ENCODE peak calls at places on chromosomes 12 and 14, in six cellular contexts. E is activated T-cell treated with anti-CD3 and anti-CD28 coated beads, Interleukin-2, amount 50 U/mL, for 72 hours; K is EH; Z is GM18507; D is NCI-H2081; V is left kidney. W is an unnamed sample.
A peak's percentile ranks its signal among the peaks of the same experiment; 100 is the strongest.

GRCh38 chr12:96454396-96454795 is 35.0 kb upstream of the CFAP54 start:
- DNase-seq in E (no peak), K (no peak), Z (no peak), D (no peak), V (no peak), W (no peak)

GRCh38 chr12:15273896-15274295 is 48.4 kb upstream of the PTPRO start:
- DNase-seq in E (no peak), K (no peak), Z (no peak), D (no peak), V (no peak), W (no peak)

GRCh38 chr14:105119410-105120025 is 49.1 kb downstream of the JAG2 start:
- DNase-seq in E (no peak), K (no peak), Z (no peak), D (no peak), V (no peak), W (no peak)

GRCh38 chr14:105945891-105946290 is 419.5 kb downstream of the TMEM121 start:
- DNase-seq in E (peak; percentile 46), K (no peak), Z (no peak), D (no peak), V (no peak), W (no peak)

GRCh38 chr12:24643120-24644119 is 305.5 kb downstream of the BCAT1 start:
- DNase-seq in E (no peak), K (no peak), Z (no peak), D (no peak), V (no peak), W (no peak)

GRCh38 chr12:65567820-65568219 is 256.5 kb upstream of the HMGA2 start:
- DNase-seq in E (no peak), K (no peak), Z (no peak), D (peak; percentile 57), V (no peak), W (no peak)

GRCh38 chr12:116508145-116509121 is 50.7 kb upstream of the MAP1LC3B2 start:
- DNase-seq in E (peak; percentile 51), K (peak; percentile 32), Z (no peak), D (no peak), V (peak; percentile 90), W (no peak)

GRCh38 chr12:79778802-79779201 is 88.0 kb upstream of the PAWR start:
- DNase-seq in E (no peak), K (peak; percentile 36), Z (no peak), D (peak; percentile 77), V (no peak), W (no peak)

GRCh38 chr14:94601961-94602391 is 10.2 kb upstream of the SERPINA3 start:
- DNase-seq in E (no peak), K (peak; percentile 90), Z (no peak), D (no peak), V (no peak), W (no peak)

GRCh38 chr12:131991816-131992430 is 42.2 kb downstream of the EP400 start:
- DNase-seq in E (no peak), K (peak; percentile 57), Z (no peak), D (no peak), V (no peak), W (no peak)

GRCh38 chr14:76640923-76641395 is 120.3 kb upstream of the VASH1 start:
- DNase-seq in E (no peak), K (no peak), Z (no peak), D (peak; percentile 88), V (no peak), W (no peak)

GRCh38 chr14:100874411-100875091 is 29.0 kb downstream of the RTL1 start:
- DNase-seq in E (no peak), K (no peak), Z (no peak), D (no peak), V (no peak), W (no peak)

GRCh38 chr12:31206038-31206670 is 119.8 kb downstream of the SINHCAF start:
- DNase-seq in E (no peak), K (peak; percentile 43), Z (no peak), D (no peak), V (no peak), W (no peak)

GRCh38 chr12:25249951-25250738 is 584 bp downstream of the KRAS start:
- DNase-seq in E (peak; percentile 62), K (peak; percentile 44), Z (no peak), D (peak; percentile 24), V (peak; percentile 76), W (peak; percentile 46)

GRCh38 chr14:77322209-77322902 is 1.5 kb downstream of the GSTZ1 start:
- DNase-seq in E (no peak), K (no peak), Z (no peak), D (no peak), V (no peak), W (no peak)

GRCh38 chr12:70644836-70645235 is 7.6 kb upstream of the PTPRB start:
- DNase-seq in E (no peak), K (no peak), Z (no peak), D (no peak), V (no peak), W (no peak)

GRCh38 chr12:93624595-93625294 is 52.3 kb downstream of the SOCS2 start:
- DNase-seq in E (no peak), K (peak; percentile 99), Z (no peak), D (no peak), V (no peak), W (no peak)

W was measured in GM12892.